ENCODE peak calls at places on chromosomes 12 and 14, in five cellular contexts. N is left ventricle myocardium inferior, Y is heart right ventricle, C is Panc1, Q is endodermal cell. R is an unnamed sample.

GRCh38 chr12:98399532-98399931 is 115.9 kb upstream of the TMPO start:
- DNase-seq in N (no peak), Y (no peak), C (no peak), Q (peak), R (no peak)

GRCh38 chr14:93331375-93332031 is 1.3 kb downstream of the BTBD7 start:
- DNase-seq in N (peak), Y (peak), C (no peak), Q (no peak), R (peak)

GRCh38 chr12:39736406-39736805 is 116.8 kb upstream of the ABCD2 start:
- DNase-seq in N (no peak), Y (no peak), C (no peak), Q (no peak), R (no peak)

GRCh38 chr12:129607293-129607692 is 296.5 kb downstream of the TMEM132D start:
- DNase-seq in N (no peak), Y (no peak), C (no peak), Q (peak), R (no peak)

GRCh38 chr14:94689218-94689984 is 77.2 kb downstream of the SERPINA3 start:
- DNase-seq in N (peak), Y (peak), C (no peak), Q (peak), R (peak)

GRCh38 chr14:63603749-63604277 is 37.9 kb downstream of the WDR89 start:
- DNase-seq in N (no peak), Y (no peak), C (no peak), Q (no peak), R (no peak)

GRCh38 chr12:75809745-75810144 is 221.8 kb downstream of the PHLDA1 start:
- DNase-seq in N (no peak), Y (no peak), C (no peak), Q (no peak), R (no peak)

GRCh38 chr12:130084359-130084758 is 77.9 kb upstream of the FZD10 start:
- DNase-seq in N (no peak), Y (no peak), C (no peak), Q (no peak), R (no peak)

GRCh38 chr14:59638885-59639284 is 62.3 kb upstream of the CCDC175 start:
- DNase-seq in N (no peak), Y (no peak), C (no peak), Q (no peak), R (no peak)

GRCh38 chr12:54017845-54018607 is 9.2 kb downstream of the HOXC8 start:
- DNase-seq in N (peak), Y (peak), C (peak), Q (peak), R (peak)
- H3K27ac ChIP-seq in N (no peak), Y (no peak), C (peak), Q (peak), R (peak)

GRCh38 chr12:1796515-1797010 is 23.8 kb upstream of the LRTM2 start:
- DNase-seq in N (no peak), Y (no peak), C (no peak), Q (no peak), R (peak)

GRCh38 chr12:1793426-1794210 is 26.7 kb upstream of the LRTM2 start:
- DNase-seq in N (no peak), Y (no peak), C (no peak), Q (peak), R (peak)

GRCh38 chr12:1794440-1795090 is 25.8 kb upstream of the LRTM2 start:
- DNase-seq in N (no peak), Y (no peak), C (no peak), Q (peak), R (no peak)

GRCh38 chr12:1795785-1796514 is 24.4 kb upstream of the LRTM2 start:
- DNase-seq in N (peak), Y (peak), C (peak), Q (peak), R (peak)

DNA sequence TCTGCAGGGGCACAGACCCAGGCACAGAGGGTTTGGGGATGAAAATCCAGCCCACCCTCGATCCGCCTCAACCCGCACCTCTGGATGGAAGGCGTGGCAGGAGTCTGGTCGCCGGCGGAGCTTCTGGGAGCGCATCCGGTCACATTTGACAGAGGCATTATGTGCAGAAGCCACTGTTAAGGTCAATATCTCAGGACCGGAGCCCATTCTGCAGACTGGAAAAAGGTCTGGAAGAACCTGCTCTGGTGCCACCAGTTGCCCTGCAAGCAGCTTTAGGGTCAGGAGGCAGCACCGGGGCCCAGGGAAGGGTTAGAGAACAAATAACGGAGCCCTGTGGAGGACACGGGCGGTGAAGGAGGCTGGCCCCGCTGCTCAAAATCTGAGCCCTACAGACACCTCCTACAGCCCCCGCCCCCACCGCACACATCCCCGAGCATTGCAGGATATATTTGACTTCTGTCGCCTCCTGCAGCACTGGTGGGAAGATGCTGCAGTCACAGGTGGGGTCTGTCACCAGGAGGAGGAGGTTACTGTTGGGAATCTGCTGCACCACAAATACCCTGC is 25.1 kb upstream of the LRTM2 start:
- DNase-seq in N (no peak), Y (no peak), C (no peak), Q (peak), R (peak)
- H3K27ac ChIP-seq in N (peak), Y (peak), C (no peak), Q (no peak), R (peak)

GRCh38 chr12:57547366-57548315 is 649 bp upstream of the DCTN2 start:
- DNase-seq in N (no peak), Y (no peak), C (no peak), Q (no peak), R (no peak)
- H3K27ac ChIP-seq in N (no peak), Y (peak), C (peak), Q (no peak), R (no peak)

GRCh38 chr14:69955855-69956567 is 76.8 kb downstream of the SMOC1 start:
- DNase-seq in N (no peak), Y (no peak), C (no peak), Q (no peak), R (no peak)

GRCh38 chr14:69948311-69948710 is 69.1 kb downstream of the SMOC1 start:
- DNase-seq in N (no peak), Y (no peak), C (no peak), Q (no peak), R (no peak)

GRCh38 chr14:69951935-69952334 is 72.7 kb downstream of the SMOC1 start:
- DNase-seq in N (no peak), Y (no peak), C (no peak), Q (no peak), R (no peak)

GRCh38 chr14:69953266-69953905 is 74.2 kb downstream of the SMOC1 start:
- DNase-seq in N (no peak), Y (no peak), C (no peak), Q (no peak), R (no peak)

DNA sequence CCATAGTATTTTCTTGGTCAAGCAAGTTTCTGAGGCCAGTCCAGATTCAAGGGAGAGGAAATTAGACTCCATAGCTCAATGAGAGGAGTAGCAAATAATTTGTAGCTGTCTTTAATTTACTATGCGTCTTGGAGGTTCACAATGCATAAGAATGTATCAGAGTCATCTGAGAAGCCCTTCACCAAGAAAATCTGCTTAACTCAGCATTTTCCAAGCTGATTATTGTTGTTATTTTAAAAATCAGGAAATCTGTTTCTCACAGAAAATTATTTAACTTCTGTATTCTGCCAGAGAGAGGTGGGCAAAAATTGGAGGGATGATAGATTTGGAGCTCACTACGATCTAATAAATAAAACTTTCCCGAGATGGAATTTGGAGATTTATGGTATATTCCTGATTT is 72.0 kb downstream of the SMOC1 start:
- DNase-seq in N (no peak), Y (no peak), C (no peak), Q (no peak), R (no peak)
- H3K27ac ChIP-seq in N (no peak), Y (no peak), C (no peak), Q (no peak), R (no peak)

GRCh38 chr12:48296586-48297396 is 53.9 kb downstream of the ZNF641 start:
- DNase-seq in N (peak), Y (peak), C (peak), Q (peak), R (peak)
- H3K27ac ChIP-seq in N (peak), Y (peak), C (peak), Q (no peak), R (peak)